ENCODE peak calls at places on chromosomes 11 and 22, in five cellular contexts. O is breast epithelium, K is GM23338, F is aorta, R is body of pancreas. C is an unnamed sample. For H3K36me3, the result is how much of the 10 kb centered on the place peaks cover.

GRCh38 chr11:79458712-79459111 is 17.9 kb upstream of the TENM4 start:
- DNase-seq in O (no peak), K (no peak), F (no peak), R (no peak), C (no peak)

GRCh38 chr22:38262051-38262795 is 10.6 kb downstream of the TMEM184B start:
- DNase-seq in O (peak), K (peak), F (peak), R (peak), C (no peak)

GRCh38 chr11:45926536-45927331 is 4.3 kb downstream of the LARGE2 start:
- DNase-seq in O (no peak), K (no peak), F (no peak), R (peak), C (no peak)

GRCh38 chr22:32836286-32836859 is 34.9 kb downstream of the TIMP3 start:
- DNase-seq in O (no peak), K (peak), F (no peak), R (no peak), C (no peak)

GRCh38 chr11:33716236-33716635 is 15.6 kb upstream of the C11orf91 start:
- DNase-seq in O (no peak), K (peak), F (no peak), R (no peak), C (no peak)

GRCh38 chr22:17921871-17922821 is 102.2 kb downstream of the MICAL3 start:
- DNase-seq in O (no peak), K (peak), F (no peak), R (no peak), C (no peak)

GRCh38 chr11:96204721-96205459 is 138.1 kb downstream of the MAML2 start:
- DNase-seq in O (no peak), K (no peak), F (no peak), R (no peak), C (no peak)

GRCh38 chr11:19686234-19686633 is 26.4 kb upstream of the NAV2 start:
- DNase-seq in O (no peak), K (no peak), F (no peak), R (no peak), C (no peak)

GRCh38 chr11:83864412-83865057 is 578.4 kb upstream of the CCDC90B start:
- DNase-seq in O (no peak), K (no peak), F (no peak), R (no peak), C (no peak)

GRCh38 chr22:26715392-26715939 is 58.1 kb downstream of the MIAT start:
- DNase-seq in O (no peak), K (no peak), F (no peak), R (no peak), C (no peak)

GRCh38 chr11:84437129-84438123 is 1151.3 kb upstream of the CCDC90B start:
- DNase-seq in O (no peak), K (peak), F (no peak), R (peak), C (peak)

GRCh38 chr11:6404341-6405038 is 14.2 kb downstream of the SMPD1 start:
- DNase-seq in O (no peak), K (no peak), F (no peak), R (no peak), C (no peak)

GRCh38 chr22:36234919-36235318 is 4.4 kb downstream of the APOL2 start:
- DNase-seq in O (no peak), K (no peak), F (no peak), R (no peak), C (no peak)

GRCh38 chr11:11534981-11535380 is 86.8 kb downstream of the GALNT18 start:
- DNase-seq in O (no peak), K (no peak), F (peak), R (no peak), C (no peak)

GRCh38 chr22:23200896-23201295 is 20.6 kb downstream of the BCR start:
- DNase-seq in O (no peak), K (no peak), F (no peak), R (peak), C (no peak)

GRCh38 chr11:100816823-100817222 is 129.7 kb downstream of the ARHGAP42 start:
- DNase-seq in O (no peak), K (no peak), F (no peak), R (no peak), C (no peak)

GRCh38 chr11:65766535-65766934 is 14.2 kb downstream of the AP5B1 start:
- DNase-seq in O (no peak), K (no peak), F (no peak), R (no peak), C (no peak)

GRCh38 chr11:75025561-75025960 is 36.8 kb downstream of the NEU3 start:
- DNase-seq in O (no peak), K (no peak), F (no peak), R (no peak), C (no peak)
- H3K4me3 ChIP-seq in O (no peak), K (no peak), F (no peak), R (no peak), C (no peak)

GRCh38 chr22:50107529-50107928 is 17.7 kb downstream of the MOV10L1 start:
- DNase-seq in O (no peak), K (no peak), F (no peak), R (no peak), C (no peak)

GRCh38 chr22:50114221-50114981 is 24.6 kb downstream of the MOV10L1 start:
- DNase-seq in O (no peak), K (no peak), F (no peak), R (no peak), C (no peak)

GRCh38 chr22:50112151-50113118 is 22.6 kb downstream of the MOV10L1 start:
- DNase-seq in O (no peak), K (no peak), F (peak), R (no peak), C (no peak)

GRCh38 chr22:50115693-50116092 is 25.9 kb downstream of the MOV10L1 start:
- DNase-seq in O (peak), K (no peak), F (no peak), R (no peak), C (peak)

GRCh38 chr22:50111056-50111455 is 21.2 kb downstream of the MOV10L1 start:
- DNase-seq in O (no peak), K (peak), F (no peak), R (no peak), C (no peak)
- H3K36me3 ChIP-seq in O (under half), K (under half), F (under half), R (under half), C (under half)

GRCh38 chr11:57421066-57421465 is 5.9 kb downstream of the SLC43A3 start:
- DNase-seq in O (no peak), K (no peak), F (no peak), R (no peak), C (no peak)

GRCh38 chr11:57417056-57417455 is 9.9 kb downstream of the SLC43A3 start:
- DNase-seq in O (no peak), K (no peak), F (peak), R (no peak), C (peak)

GRCh38 chr11:57413681-57414080 is 13.2 kb downstream of the SLC43A3 start:
- DNase-seq in O (no peak), K (no peak), F (no peak), R (no peak), C (no peak)

GRCh38 chr11:57414612-57415212 is 12.2 kb downstream of the SLC43A3 start:
- DNase-seq in O (no peak), K (no peak), F (no peak), R (no peak), C (no peak)

GRCh38 chr11:57416436-57416835 is 10.5 kb downstream of the SLC43A3 start:
- DNase-seq in O (no peak), K (no peak), F (no peak), R (no peak), C (no peak)
- H3K4me3 ChIP-seq in O (no peak), K (no peak), F (no peak), R (no peak), C (no peak)

DNA sequence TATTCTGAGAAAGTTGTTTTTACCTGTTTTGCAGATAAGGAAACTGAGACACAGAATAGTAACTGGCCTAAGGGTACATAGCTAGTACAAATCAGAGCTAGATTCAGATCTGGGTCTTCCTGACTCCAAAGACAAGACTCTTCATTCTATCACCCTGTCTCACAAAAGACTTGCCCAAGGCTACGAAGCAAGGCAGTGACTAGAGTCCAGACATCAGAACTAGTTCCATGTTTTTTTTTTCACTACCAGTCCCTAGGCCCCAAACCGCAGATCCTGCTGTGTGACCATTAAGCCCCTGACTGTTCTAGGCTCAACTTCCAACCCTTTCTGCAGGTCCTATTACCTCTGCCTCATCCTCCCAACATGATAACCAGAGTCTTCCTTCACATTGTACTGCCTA is 1.5 kb downstream of the BACE1-AS start:
- DNase-seq in O (no peak), K (no peak), F (no peak), R (no peak), C (no peak)
- H3K36me3 ChIP-seq in O (under half), K (under half), F (under half), R (under half), C (under half)

C was measured in testis.